ENCODE peak calls at places on chromosomes 4 and X, in nine cellular contexts. P is endodermal cell, M is neural progenitor cell, N is aorta, J is heart left ventricle, W is HCT116, C is Peyer's patch, B is AG04450, E is ovary. K is an unnamed sample. For H3K9me3, the result is how much of the 10 kb centered on the place peaks cover.

GRCh38 chr4:8558080-8558960 is 21.9 kb upstream of the GPR78 start:
- DNase-seq in M (no peak), C (no peak), N (no peak), P (no peak), E (no peak), W (no peak), B (no peak), J (no peak), K (no peak)

GRCh38 chrX:140467211-140467610 is 37.7 kb downstream of the SOX3 start:
- DNase-seq in W (no peak), N (no peak), C (no peak), J (no peak), B (no peak), E (no peak), M (no peak), P (no peak), K (no peak)

GRCh38 chr4:118939169-118939779 is 50.6 kb downstream of the SYNPO2 start:
- DNase-seq in B (no peak), W (no peak), E (no peak), P (no peak), J (no peak), M (no peak), N (no peak), C (no peak), K (no peak)

GRCh38 chrX:9414416-9414815 is 50.4 kb upstream of the TBL1X start:
- DNase-seq in B (no peak), J (no peak), M (no peak), W (no peak), C (no peak), N (no peak), E (no peak), P (no peak), K (no peak)

GRCh38 chr4:48081196-48081595 is 52.9 kb downstream of the TXK start:
- DNase-seq in J (no peak), P (no peak), C (no peak), M (no peak), N (no peak), B (no peak), E (no peak), W (no peak), K (no peak)

GRCh38 chr4:54945838-54946237 is 179.6 kb downstream of the KDR start:
- DNase-seq in J (no peak), N (no peak), P (no peak), W (no peak), B (no peak), E (no peak), M (no peak), C (no peak), K (no peak)

GRCh38 chr4:4752576-4753401 is 106.7 kb upstream of the MSX1 start:
- DNase-seq in B (no peak), M (no peak), C (no peak), E (no peak), J (no peak), P (no peak), W (no peak), N (no peak), K (no peak)

GRCh38 chr4:157572291-157572690 is 351.8 kb downstream of the GRIA2 start:
- DNase-seq in P (no peak), C (no peak), N (no peak), E (no peak), J (no peak), B (no peak), M (no peak), W (no peak), K (no peak)

GRCh38 chr4:86055898-86056297 is 304.0 kb downstream of the MAPK10 start:
- DNase-seq in E (no peak), N (no peak), B (no peak), C (no peak), J (no peak), P (no peak), W (peak), M (no peak), K (no peak)

GRCh38 chr4:168585168-168586091 is 88.6 kb downstream of the PALLD start:
- DNase-seq in P (peak), E (peak), J (peak), B (peak), N (peak), C (peak), W (peak), M (peak), K (no peak)

GRCh38 chrX:34528081-34528480 is 129.0 kb downstream of the TMEM47 start:
- DNase-seq in C (no peak), W (no peak), M (no peak), E (no peak), B (no peak), N (no peak), P (no peak), J (no peak), K (no peak)

DNA sequence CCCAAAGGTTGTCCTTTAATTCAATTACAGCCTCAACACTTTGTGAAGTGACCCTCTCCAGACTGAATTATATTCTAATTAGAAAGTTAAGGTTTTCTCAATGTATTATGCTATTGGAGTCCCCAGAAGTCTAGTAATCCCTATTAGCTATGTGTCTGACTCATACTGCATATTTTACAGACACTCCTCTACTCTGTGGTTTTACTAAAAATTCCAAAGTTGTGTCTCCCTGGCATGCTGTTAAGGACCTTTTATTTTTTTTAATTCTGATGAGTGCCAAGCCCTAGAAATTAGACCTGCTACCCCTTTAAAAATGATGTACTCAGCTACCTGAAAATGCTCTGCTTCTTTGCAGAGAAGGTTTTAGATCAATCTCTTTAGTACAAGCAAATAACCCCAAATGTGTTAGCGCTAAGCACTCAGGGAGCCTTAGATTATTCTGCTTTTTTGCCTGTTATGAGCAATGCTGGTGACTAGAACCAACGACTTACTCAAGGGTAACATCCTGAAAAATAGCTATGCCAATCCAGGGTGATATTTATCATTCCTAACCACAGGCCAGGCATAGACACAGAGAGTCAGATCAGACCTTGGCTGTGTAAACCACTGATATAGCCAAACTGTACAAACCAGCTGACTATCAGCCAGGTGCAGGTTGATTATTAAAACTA is 26.1 kb upstream of the CXCL13 start:
- DNase-seq in E (no peak), B (peak), J (no peak), M (no peak), N (no peak), C (no peak), P (no peak), W (peak), K (no peak)
- H3K4me3 ChIP-seq in E (no peak), B (no peak), J (no peak), M (no peak), N (no peak), C (no peak), P (no peak), W (no peak), K (no peak)

GRCh38 chr4:31896349-31896748 is 1176.2 kb downstream of the PCDH7 start:
- DNase-seq in N (no peak), M (no peak), E (no peak), B (no peak), P (no peak), W (no peak), C (no peak), J (no peak), K (no peak)
- H3K9me3 ChIP-seq in N (under half), M (under half), E (under half), B (under half), P (under half), W (under half), C (under half), J (under half), K (under half)

GRCh38 chr4:145814246-145814645 is 124.4 kb downstream of the ZNF827 start:
- DNase-seq in B (no peak), P (no peak), M (no peak), E (no peak), N (no peak), C (no peak), J (no peak), W (no peak), K (no peak)

GRCh38 chr4:145812902-145813301 is 125.7 kb downstream of the ZNF827 start:
- DNase-seq in N (no peak), J (no peak), C (no peak), B (no peak), E (no peak), P (no peak), W (peak), M (no peak), K (no peak)

GRCh38 chr4:145815626-145816025 is 123.0 kb downstream of the ZNF827 start:
- DNase-seq in B (peak), P (no peak), C (no peak), W (no peak), E (no peak), J (no peak), N (no peak), M (no peak), K (no peak)

GRCh38 chr4:145816091-145816490 is 122.5 kb downstream of the ZNF827 start:
- DNase-seq in M (no peak), J (no peak), C (no peak), P (no peak), B (no peak), E (no peak), W (no peak), N (no peak), K (no peak)

DNA sequence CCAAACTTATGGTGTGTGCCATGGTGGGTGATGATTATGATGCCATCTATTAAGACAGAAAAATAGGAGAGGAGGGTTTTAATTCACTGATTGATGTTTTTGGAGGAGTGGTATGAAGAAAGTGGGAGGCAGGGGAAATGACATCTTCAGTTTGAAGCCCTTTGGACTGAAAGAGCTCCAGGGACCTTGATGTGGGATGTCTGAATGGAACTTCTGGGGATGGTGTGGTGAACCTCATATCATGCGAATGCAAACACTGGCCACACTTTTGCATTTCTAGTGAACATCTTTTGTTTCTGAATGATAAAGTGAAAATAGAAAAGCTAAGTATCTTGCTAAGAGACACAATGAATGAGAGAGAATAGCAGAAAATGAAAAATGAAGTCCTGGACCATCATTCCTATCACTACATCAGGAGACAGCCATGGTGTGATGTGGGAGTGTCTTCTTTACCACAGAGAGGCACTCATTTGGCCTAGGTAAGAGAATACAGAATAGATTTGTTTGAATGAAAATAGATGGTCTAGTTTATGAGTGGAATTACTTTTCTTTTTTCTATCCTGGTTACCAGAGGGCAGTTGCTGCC is 123.5 kb downstream of the ZNF827 start:
- DNase-seq in N (no peak), P (no peak), W (no peak), C (no peak), J (no peak), B (no peak), M (no peak), E (no peak), K (no peak)
- H3K27ac ChIP-seq in N (no peak), P (no peak), W (no peak), C (no peak), J (no peak), B (no peak), M (no peak), E (no peak), K (no peak)

GRCh38 chrX:72258174-72258573 is 18.9 kb downstream of the RPS4X start:
- DNase-seq in N (no peak), P (no peak), W (no peak), J (no peak), C (no peak), M (no peak), B (peak), E (no peak), K (no peak)

GRCh38 chrX:72255864-72256263 is 17.0 kb upstream of the ERCC6L start:
- DNase-seq in E (no peak), W (no peak), J (no peak), P (no peak), C (no peak), N (no peak), B (no peak), M (no peak), K (no peak)

GRCh38 chrX:72254835-72255234 is 16.0 kb upstream of the ERCC6L start:
- DNase-seq in M (peak), C (no peak), B (no peak), P (no peak), N (no peak), E (no peak), J (no peak), W (no peak), K (no peak)

GRCh38 chrX:72253686-72254085 is 14.9 kb upstream of the ERCC6L start:
- DNase-seq in N (no peak), B (no peak), J (no peak), C (no peak), P (no peak), E (no peak), W (no peak), M (no peak), K (no peak)

GRCh38 chrX:72255445-72255844 is 16.6 kb upstream of the ERCC6L start:
- DNase-seq in W (no peak), B (no peak), N (no peak), E (no peak), J (no peak), M (peak), P (peak), C (no peak), K (no peak)
- H3K4me3 ChIP-seq in W (no peak), B (no peak), N (no peak), E (no peak), J (no peak), M (peak), P (no peak), C (no peak), K (no peak)

GRCh38 chr4:26110493-26110892 is 196.5 kb downstream of the SMIM20 start:
- DNase-seq in M (no peak), N (no peak), W (no peak), P (no peak), E (no peak), B (no peak), C (no peak), J (no peak), K (no peak)

GRCh38 chr4:26116057-26116456 is 202.0 kb downstream of the SMIM20 start:
- DNase-seq in E (no peak), J (no peak), P (no peak), M (no peak), B (no peak), W (no peak), C (no peak), N (no peak), K (no peak)

GRCh38 chr4:26108024-26108423 is 194.0 kb downstream of the SMIM20 start:
- DNase-seq in C (no peak), N (no peak), J (no peak), W (no peak), B (no peak), P (no peak), E (no peak), M (no peak), K (no peak)

DNA sequence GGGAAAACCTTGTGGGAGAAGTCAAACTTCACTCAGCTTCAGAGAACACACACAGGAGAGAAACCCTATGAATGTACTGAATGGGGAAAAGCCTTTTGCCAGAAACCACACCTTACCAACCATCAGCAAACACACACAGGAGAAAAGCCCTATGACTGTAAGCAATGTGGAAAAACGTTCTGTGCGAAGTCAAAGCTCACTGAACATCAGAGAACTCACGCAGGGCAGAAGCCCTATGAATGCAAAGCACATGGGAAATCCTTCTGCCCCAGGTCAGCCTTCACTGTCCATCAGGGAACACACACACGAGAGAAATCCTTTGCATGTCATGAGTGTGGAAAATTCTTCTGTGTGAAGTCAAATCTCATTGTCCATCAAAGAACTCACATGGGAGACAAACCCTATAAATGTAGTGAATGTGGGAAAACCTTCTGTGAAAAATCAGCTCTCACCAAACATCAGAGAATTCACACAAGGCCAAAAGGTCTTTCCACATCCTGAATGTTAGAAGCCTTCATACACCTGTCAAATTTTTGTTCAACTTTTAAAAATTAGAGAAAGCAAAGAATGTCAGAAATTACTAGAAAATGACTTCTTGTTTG is 199.4 kb downstream of the SMIM20 start:
- DNase-seq in M (no peak), W (no peak), N (no peak), P (no peak), C (no peak), J (no peak), B (no peak), E (no peak), K (no peak)
- H3K9me3 ChIP-seq in M (under half), W (under half), N (under half), P (under half), C (under half), J (under half), B (under half), E (under half), K (under half)

DNA sequence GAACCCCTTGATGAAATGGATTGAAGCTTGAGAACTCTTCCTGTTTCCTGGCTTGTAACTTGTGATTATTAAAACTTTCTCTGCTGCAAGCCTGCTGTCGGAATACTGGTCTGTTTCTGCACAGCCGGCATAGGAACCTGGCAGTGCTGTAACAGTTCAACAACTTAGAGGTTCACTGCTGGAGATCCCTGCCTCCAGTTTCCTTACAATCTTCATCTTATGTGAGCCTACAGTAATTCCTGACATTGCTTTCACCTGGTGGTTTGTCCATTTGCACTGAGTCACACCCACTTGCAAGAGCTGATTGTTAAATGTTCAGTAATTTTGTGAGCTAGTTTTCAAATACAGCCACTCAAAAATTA is 1.3 kb upstream of the SEPSECS start:
- DNase-seq in C (no peak), N (peak), M (no peak), E (no peak), B (no peak), W (no peak), J (no peak), P (no peak), K (no peak)
- H3K27ac ChIP-seq in C (peak), N (no peak), M (no peak), E (peak), B (no peak), W (peak), J (peak), P (no peak), K (peak)

DNA sequence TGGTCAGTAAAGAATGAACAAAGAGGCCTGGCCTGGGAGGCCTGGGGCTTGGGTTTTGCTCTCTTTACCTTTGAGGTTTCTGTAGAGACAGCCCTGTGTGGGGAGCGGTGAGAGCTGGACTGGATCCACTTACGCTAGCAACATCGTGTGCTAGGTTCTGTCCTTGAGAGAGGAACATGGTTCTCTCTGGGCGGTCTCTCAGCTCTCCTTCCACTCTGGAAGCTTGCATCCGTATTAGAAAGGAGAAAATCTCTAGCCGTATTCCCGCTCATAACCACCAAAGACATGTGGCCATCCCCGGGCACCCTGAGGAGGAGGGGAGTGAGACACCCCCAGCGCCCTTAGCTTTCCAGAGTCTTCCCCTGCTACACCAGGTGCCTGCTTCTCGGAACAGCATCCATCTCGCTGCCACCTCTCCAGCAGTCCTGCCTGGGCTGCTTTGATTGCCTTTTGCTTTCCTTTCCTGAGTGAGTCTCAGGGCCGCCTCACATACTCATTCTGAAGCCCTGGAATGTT is 1.3 kb downstream of the TADA2B start:
- DNase-seq in M (peak), C (no peak), W (no peak), P (peak), N (peak), E (no peak), J (no peak), B (no peak), K (no peak)
- H3K4me3 ChIP-seq in M (peak), C (peak), W (peak), P (peak), N (peak), E (peak), J (peak), B (peak), K (peak)

GRCh38 chr4:42881262-42881661 is 11.3 kb upstream of the GRXCR1 start:
- DNase-seq in M (no peak), P (no peak), B (no peak), E (no peak), J (no peak), N (no peak), C (no peak), W (no peak), K (no peak)

DNA sequence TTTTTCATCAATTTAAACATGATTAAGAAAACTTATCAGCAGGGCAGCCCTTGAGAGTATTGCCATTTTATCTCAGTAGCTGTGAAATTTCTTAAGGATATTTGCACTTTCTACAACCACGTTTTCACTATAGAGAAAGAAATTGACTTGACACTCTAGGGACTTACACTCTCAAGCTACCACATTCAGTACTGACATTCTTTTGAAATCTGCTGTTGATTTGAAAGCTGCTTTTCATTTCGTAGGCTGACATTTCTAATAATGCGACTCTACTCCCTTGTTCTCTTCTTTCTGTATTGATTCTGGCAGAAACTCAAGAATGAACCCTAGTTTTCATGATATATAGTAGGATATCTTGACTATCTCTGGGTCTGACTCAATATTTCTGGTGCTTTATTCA is 13.6 kb upstream of the GRXCR1 start:
- DNase-seq in W (no peak), E (no peak), B (no peak), N (no peak), M (no peak), J (no peak), P (no peak), C (no peak), K (no peak)
- H3K9me3 ChIP-seq in W (under half), E (under half), B (under half), N (under half), M (under half), J (under half), P (under half), C (under half), K (under half)